ENCODE peak calls at places on chromosomes 11 and 22, in six cellular contexts. One of them, this sample, is unnamed.

GRCh38 chr11:132561937-132562336 is 970.4 kb downstream of the OPCML start:
- DNase-seq in GM12878: no peak
- DNase-seq in GM12891: no peak
- DNase-seq in HepG2: no peak
- DNase-seq in K562: no peak
- DNase-seq in H1: no peak
- DNase-seq in this sample: no peak

GRCh38 chr11:114563077-114563476 is 3.4 kb upstream of the NXPE1 start:
- DNase-seq in GM12878: no peak
- DNase-seq in K562: no peak
- DNase-seq in GM12891: no peak
- DNase-seq in H1: no peak
- DNase-seq in HepG2: no peak
- DNase-seq in this sample: no peak

GRCh38 chr11:109033627-109034340 is 368.9 kb downstream of the DDX10 start:
- DNase-seq in GM12891: no peak
- DNase-seq in H1: no peak
- DNase-seq in K562: no peak
- DNase-seq in HepG2: no peak
- DNase-seq in GM12878: no peak
- DNase-seq in this sample: no peak

GRCh38 chr22:16601437-16602223 is 9.0 kb upstream of the CCT8L2 start:
- DNase-seq in HepG2: no peak
- DNase-seq in H1: no peak
- DNase-seq in GM12891: no peak
- DNase-seq in K562: peak; percentile 92
- DNase-seq in GM12878: no peak
- DNase-seq in this sample: no peak

GRCh38 chr22:32849501-32849900 is 48.0 kb downstream of the TIMP3 start:
- DNase-seq in H1: no peak
- DNase-seq in K562: no peak
- DNase-seq in GM12878: no peak
- DNase-seq in HepG2: no peak
- DNase-seq in GM12891: no peak
- DNase-seq in this sample: no peak

GRCh38 chr11:86916330-86916729 is 38.9 kb downstream of the FZD4 start:
- DNase-seq in GM12878: no peak
- DNase-seq in GM12891: no peak
- DNase-seq in HepG2: no peak
- DNase-seq in H1: no peak
- DNase-seq in K562: no peak
- DNase-seq in this sample: no peak

GRCh38 chr22:17133137-17133536 is 12.0 kb upstream of the TMEM121B start:
- DNase-seq in GM12891: no peak
- DNase-seq in HepG2: no peak
- DNase-seq in H1: no peak
- DNase-seq in K562: no peak
- DNase-seq in GM12878: no peak
- DNase-seq in this sample: no peak

GRCh38 chr11:7577883-7578242 is 64.1 kb downstream of the PPFIBP2 start:
- DNase-seq in H1: no peak
- DNase-seq in GM12891: no peak
- DNase-seq in GM12878: no peak
- DNase-seq in K562: no peak
- DNase-seq in HepG2: no peak
- DNase-seq in this sample: no peak

GRCh38 chr11:124839972-124840621 is 25.1 kb upstream of the ROBO3 start:
- DNase-seq in H1: peak; percentile 64
- DNase-seq in HepG2: no peak
- DNase-seq in GM12878: no peak
- DNase-seq in GM12891: no peak
- DNase-seq in K562: no peak
- DNase-seq in this sample: no peak

GRCh38 chr11:10076458-10077141 is 217.4 kb downstream of the SBF2 start:
- DNase-seq in GM12891: peak; percentile 7
- DNase-seq in K562: peak; percentile 64
- DNase-seq in GM12878: no peak
- DNase-seq in H1: peak; percentile 84
- DNase-seq in HepG2: peak; percentile 19
- DNase-seq in this sample: no peak

GRCh38 chr11:68880851-68881250 is 22.8 kb downstream of the MRPL21 start:
- DNase-seq in HepG2: no peak
- DNase-seq in GM12891: no peak
- DNase-seq in K562: no peak
- DNase-seq in H1: no peak
- DNase-seq in GM12878: no peak
- DNase-seq in this sample: no peak

GRCh38 chr11:116534270-116534975 is 238.4 kb downstream of the BUD13 start:
- DNase-seq in GM12878: no peak
- DNase-seq in H1: no peak
- DNase-seq in GM12891: no peak
- DNase-seq in K562: no peak
- DNase-seq in HepG2: no peak
- DNase-seq in this sample: no peak

GRCh38 chr11:73866095-73866579 is 10.5 kb downstream of the COA4 start:
- DNase-seq in H1: no peak
- DNase-seq in GM12878: no peak
- DNase-seq in HepG2: no peak
- DNase-seq in K562: no peak
- DNase-seq in GM12891: no peak
- DNase-seq in this sample: no peak

GRCh38 chr11:75577198-75577597 is 15.1 kb downstream of the SERPINH1 start:
- DNase-seq in K562: peak; percentile 85
- DNase-seq in GM12891: no peak
- DNase-seq in HepG2: no peak
- DNase-seq in H1: peak; percentile 88
- DNase-seq in GM12878: no peak
- DNase-seq in this sample: no peak

GRCh38 chr11:43573873-43574272 is 106.7 kb upstream of the HSD17B12 start:
- DNase-seq in K562: no peak
- DNase-seq in H1: no peak
- DNase-seq in HepG2: no peak
- DNase-seq in GM12891: no peak
- DNase-seq in GM12878: no peak
- DNase-seq in this sample: no peak

GRCh38 chr11:23789938-23790371 is 706.9 kb upstream of the LUZP2 start:
- DNase-seq in H1: no peak
- DNase-seq in K562: no peak
- DNase-seq in HepG2: no peak
- DNase-seq in GM12878: no peak
- DNase-seq in GM12891: no peak
- DNase-seq in this sample: no peak

GRCh38 chr11:121595717-121596156 is 143.0 kb upstream of the SORL1-AS1 start:
- DNase-seq in GM12878: no peak
- DNase-seq in HepG2: no peak
- DNase-seq in K562: no peak
- DNase-seq in GM12891: no peak
- DNase-seq in H1: no peak
- DNase-seq in this sample: no peak

GRCh38 chr11:113440816-113441215 is 34.4 kb downstream of the DRD2 start:
- DNase-seq in GM12891: no peak
- DNase-seq in K562: no peak
- DNase-seq in H1: no peak
- DNase-seq in GM12878: no peak
- DNase-seq in HepG2: no peak
- DNase-seq in this sample: no peak

GRCh38 chr22:44325718-44326548 is 13.2 kb upstream of the SHISAL1 start:
- DNase-seq in K562: no peak
- DNase-seq in GM12878: no peak
- DNase-seq in H1: no peak
- DNase-seq in GM12891: no peak
- DNase-seq in HepG2: no peak
- DNase-seq in this sample: no peak

GRCh38 chr11:117715801-117716200 is 81.2 kb downstream of the DSCAML1 start:
- DNase-seq in K562: no peak
- DNase-seq in GM12891: no peak
- DNase-seq in GM12878: no peak
- DNase-seq in H1: no peak
- DNase-seq in HepG2: no peak
- DNase-seq in this sample: no peak

GRCh38 chr11:78606667-78607066 is 32.0 kb upstream of the NARS2 start:
- DNase-seq in GM12891: no peak
- DNase-seq in K562: no peak
- DNase-seq in HepG2: no peak
- DNase-seq in GM12878: no peak
- DNase-seq in H1: no peak
- DNase-seq in this sample: no peak

GRCh38 chr11:35173011-35173511 is 34.1 kb downstream of the CD44 start:
- DNase-seq in K562: no peak
- DNase-seq in GM12878: peak; percentile 35
- DNase-seq in H1: no peak
- DNase-seq in GM12891: no peak
- DNase-seq in HepG2: peak; percentile 38
- DNase-seq in this sample: no peak
- TF ChIP-seq POLR2AphosphoS5 in K562: no peak
- TF ChIP-seq POLR2AphosphoS5 in GM12878: no peak
- TF ChIP-seq POLR2AphosphoS5 in H1: no peak
- TF ChIP-seq POLR2AphosphoS5 in GM12891: no peak
- TF ChIP-seq POLR2AphosphoS5 in HepG2: no peak
- TF ChIP-seq POLR2AphosphoS5 in this sample: no peak

GRCh38 chr11:2528301-2529050 is 83.7 kb downstream of the KCNQ1 start:
- DNase-seq in GM12878: no peak
- DNase-seq in K562: no peak
- DNase-seq in HepG2: no peak
- DNase-seq in GM12891: no peak
- DNase-seq in H1: no peak
- DNase-seq in this sample: no peak
- TF ChIP-seq TAF1 in GM12878: no peak
- TF ChIP-seq TAF1 in K562: no peak
- TF ChIP-seq TAF1 in HepG2: no peak
- TF ChIP-seq TAF1 in GM12891: no peak
- TF ChIP-seq TAF1 in H1: no peak
- TF ChIP-seq TAF1 in this sample: no peak

GRCh38 chr11:33391188-33391892 is 134.2 kb downstream of the HIPK3 start:
- DNase-seq in HepG2: no peak
- DNase-seq in K562: no peak
- DNase-seq in GM12891: no peak
- DNase-seq in H1: no peak
- DNase-seq in GM12878: no peak
- DNase-seq in this sample: no peak

GRCh38 chr11:33388793-33389525 is 131.8 kb downstream of the HIPK3 start:
- DNase-seq in GM12878: no peak
- DNase-seq in HepG2: no peak
- DNase-seq in GM12891: no peak
- DNase-seq in H1: no peak
- DNase-seq in K562: no peak
- DNase-seq in this sample: no peak

GRCh38 chr11:33394431-33395109 is 137.4 kb downstream of the HIPK3 start:
- DNase-seq in K562: no peak
- DNase-seq in GM12878: no peak
- DNase-seq in GM12891: no peak
- DNase-seq in H1: no peak
- DNase-seq in HepG2: no peak
- DNase-seq in this sample: no peak

GRCh38 chr11:33389635-33390034 is 132.5 kb downstream of the HIPK3 start:
- DNase-seq in HepG2: no peak
- DNase-seq in H1: no peak
- DNase-seq in GM12878: peak; percentile 45
- DNase-seq in GM12891: no peak
- DNase-seq in K562: no peak
- DNase-seq in this sample: no peak

DNA sequence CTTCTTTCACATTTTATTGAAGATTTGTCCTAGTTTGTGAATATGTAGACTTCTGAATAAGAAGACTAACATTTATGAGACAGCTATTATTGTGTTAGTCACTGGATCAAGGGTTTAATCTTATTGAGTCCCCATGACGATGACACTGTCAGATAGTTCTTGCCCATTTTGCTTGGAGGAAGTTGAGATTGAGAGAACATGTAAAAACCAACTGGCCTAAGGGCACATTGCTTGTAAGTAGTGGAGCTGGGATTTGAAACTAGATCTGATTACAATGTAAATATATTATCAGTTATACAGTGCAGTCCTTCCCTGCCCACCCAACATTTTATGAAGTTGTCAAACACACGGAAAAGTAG is 134.7 kb downstream of the HIPK3 start:
- DNase-seq in HepG2: no peak
- DNase-seq in H1: no peak
- DNase-seq in GM12891: no peak
- DNase-seq in GM12878: no peak
- DNase-seq in K562: no peak
- DNase-seq in this sample: no peak
- TF ChIP-seq POLR2A in HepG2: no peak
- TF ChIP-seq POLR2A in H1: no peak
- TF ChIP-seq POLR2A in GM12891: no peak
- TF ChIP-seq POLR2A in GM12878: no peak
- TF ChIP-seq POLR2A in K562: no peak
- TF ChIP-seq POLR2A in this sample: no peak

GRCh38 chr11:119167933-119168332 is 592 bp upstream of the NLRX1 start:
- DNase-seq in H1: no peak
- DNase-seq in K562: no peak
- DNase-seq in HepG2: peak; percentile 36
- DNase-seq in GM12891: no peak
- DNase-seq in GM12878: no peak
- DNase-seq in this sample: no peak

GRCh38 chr11:119169272-119169719 is 771 bp downstream of the NLRX1 start:
- DNase-seq in HepG2: peak; percentile 37
- DNase-seq in K562: no peak
- DNase-seq in GM12878: no peak
- DNase-seq in H1: peak; percentile 79
- DNase-seq in GM12891: peak; percentile 52
- DNase-seq in this sample: peak; percentile 61

GRCh38 chr11:119166368-119167076 is 2.0 kb upstream of the NLRX1 start:
- DNase-seq in GM12878: no peak
- DNase-seq in K562: no peak
- DNase-seq in HepG2: peak; percentile 44
- DNase-seq in H1: no peak
- DNase-seq in GM12891: no peak
- DNase-seq in this sample: no peak

GRCh38 chr11:119172513-119172912 is 4.0 kb downstream of the NLRX1 start:
- DNase-seq in GM12891: no peak
- DNase-seq in K562: peak; percentile 82
- DNase-seq in HepG2: no peak
- DNase-seq in GM12878: no peak
- DNase-seq in H1: no peak
- DNase-seq in this sample: no peak

DNA sequence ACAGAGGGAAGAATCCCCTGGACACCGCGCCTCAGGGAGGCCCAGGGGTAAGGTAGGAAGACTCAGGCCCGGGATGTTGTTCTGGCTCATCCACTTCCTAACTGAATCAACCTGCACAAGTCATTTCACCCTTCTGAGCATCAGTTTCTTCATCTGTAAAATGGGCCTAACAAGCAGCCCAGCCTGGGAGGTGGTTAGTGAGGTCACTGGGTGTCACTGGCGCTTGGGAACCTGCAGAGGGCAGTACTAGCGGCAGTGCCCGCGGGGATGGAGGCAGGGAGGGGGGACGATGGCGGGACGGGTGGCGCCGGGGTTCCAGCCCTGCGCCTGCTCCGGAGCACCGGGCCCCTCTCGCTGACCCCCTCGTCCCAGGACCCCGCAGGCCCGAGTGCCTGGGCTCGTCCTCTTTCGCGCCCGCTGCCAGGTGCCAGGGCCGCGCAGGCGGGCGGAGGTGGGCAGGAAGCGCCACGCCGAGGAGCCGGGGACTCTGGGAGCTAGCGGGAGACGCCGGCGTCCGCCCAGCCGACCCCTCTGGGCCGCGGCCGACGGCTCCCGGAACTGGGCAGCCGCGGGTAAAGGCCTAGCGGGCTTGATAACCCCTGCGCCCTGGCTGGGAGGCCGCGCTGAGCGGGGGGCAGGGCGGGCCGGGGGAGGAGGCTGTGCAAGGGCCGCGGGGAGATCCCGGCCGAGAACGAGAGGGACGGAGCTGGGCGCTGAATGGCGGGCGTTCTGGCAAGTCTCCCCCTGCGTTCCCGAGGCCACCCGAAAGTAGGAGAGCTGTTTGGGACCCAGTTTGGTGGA is at the start of gene NLRX1:
- DNase-seq in GM12878: peak; percentile 40
- DNase-seq in HepG2: peak; percentile 80
- DNase-seq in H1: peak; percentile 90
- DNase-seq in K562: peak; percentile 79
- DNase-seq in GM12891: peak; percentile 97
- DNase-seq in this sample: peak; percentile 96
- TF ChIP-seq POLR2AphosphoS5 in GM12878: peak; percentile 50
- TF ChIP-seq POLR2AphosphoS5 in HepG2: peak; percentile 65
- TF ChIP-seq POLR2AphosphoS5 in H1: peak; percentile 48
- TF ChIP-seq POLR2AphosphoS5 in K562: no peak
- TF ChIP-seq POLR2AphosphoS5 in GM12891: no peak
- TF ChIP-seq POLR2AphosphoS5 in this sample: peak; percentile 66